ENCODE peak calls at places on chromosome 1, in five cellular contexts. N is GM13976; S is CD4-positive, alpha-beta T cell; W is astrocyte of the spinal cord; R is brain microvascular endothelial cell. Y is an unnamed sample.

GRCh38 chr1:233723387-233723786 is 109.5 kb downstream of the KCNK1 start:
- DNase-seq in N (no peak), S (no peak), W (no peak), R (no peak), Y (no peak)

GRCh38 chr1:58968360-58968952 is 184.6 kb upstream of the JUN start:
- DNase-seq in N (peak; percentile 49), S (peak; percentile 13), W (peak; percentile 55), R (no peak), Y (no peak)

GRCh38 chr1:234887026-234887910 is 241.4 kb downstream of the TOMM20 start:
- DNase-seq in N (no peak), S (no peak), W (no peak), R (peak; percentile 40), Y (peak; percentile 17)

GRCh38 chr1:174413632-174414031 is 34.1 kb upstream of the GPR52 start:
- DNase-seq in N (no peak), S (no peak), W (no peak), R (no peak), Y (no peak)

GRCh38 chr1:2090216-2090890 is 40.1 kb downstream of the PRKCZ start:
- DNase-seq in N (no peak), S (no peak), W (no peak), R (no peak), Y (no peak)

GRCh38 chr1:37123266-37123665 is 89.0 kb upstream of the GRIK3 start:
- DNase-seq in N (no peak), S (no peak), W (no peak), R (no peak), Y (no peak)

GRCh38 chr1:194833111-194833510 is 1646.7 kb upstream of the B3GALT2 start:
- DNase-seq in N (no peak), S (no peak), W (no peak), R (no peak), Y (no peak)

GRCh38 chr1:101190441-101190840 is 46.4 kb upstream of the S1PR1 start:
- DNase-seq in N (no peak), S (no peak), W (peak; percentile 25), R (no peak), Y (peak; percentile 46)

GRCh38 chr1:1980467-1981141 is 23.0 kb downstream of the CFAP74 start:
- DNase-seq in N (no peak), S (no peak), W (no peak), R (no peak), Y (no peak)

GRCh38 chr1:151840421-151840820 is 801 bp upstream of the C2CD4D start:
- DNase-seq in N (no peak), S (no peak), W (no peak), R (no peak), Y (no peak)

GRCh38 chr1:116182019-116182714 is 71.0 kb downstream of the MAB21L3 start:
- DNase-seq in N (no peak), S (no peak), W (no peak), R (no peak), Y (no peak)

GRCh38 chr1:85134583-85135455 is 66.0 kb downstream of the SYDE2 start:
- DNase-seq in N (no peak), S (no peak), W (peak; percentile 18), R (no peak), Y (peak; percentile 71)

GRCh38 chr1:22108343-22109135 is 34.4 kb downstream of the WNT4 start:
- DNase-seq in N (no peak), S (no peak), W (peak; percentile 38), R (no peak), Y (no peak)

GRCh38 chr1:2968471-2968881 is 52.8 kb upstream of the ACTRT2 start:
- DNase-seq in N (no peak), S (no peak), W (no peak), R (no peak), Y (no peak)

GRCh38 chr1:117606608-117607261 is 887 bp downstream of the TENT5C start:
- DNase-seq in N (no peak), S (peak; percentile 49), W (peak; percentile 31), R (no peak), Y (peak; percentile 3)

GRCh38 chr1:227788279-227789041 is 27.0 kb upstream of the PRSS38 start:
- DNase-seq in N (peak; percentile 84), S (no peak), W (peak; percentile 20), R (no peak), Y (peak; percentile 37)

GRCh38 chr1:161019767-161020572 is 982 bp downstream of the F11R start:
- DNase-seq in N (peak; percentile 40), S (no peak), W (no peak), R (no peak), Y (no peak)

GRCh38 chr1:231866392-231867331 is 240.1 kb downstream of the DISC1 start:
- DNase-seq in N (peak; percentile 51), S (peak; percentile 39), W (peak; percentile 61), R (peak; percentile 41), Y (peak; percentile 27)

GRCh38 chr1:179228783-179229213 is 679 bp downstream of the ABL2 start:
- DNase-seq in N (no peak), S (peak; percentile 2), W (peak; percentile 15), R (no peak), Y (no peak)

GRCh38 chr1:94688646-94689045 is 131.5 kb upstream of the SLC44A3 start:
- DNase-seq in N (no peak), S (no peak), W (no peak), R (no peak), Y (no peak)

GRCh38 chr1:17903386-17903785 is 148.3 kb downstream of the ACTL8 start:
- DNase-seq in N (no peak), S (no peak), W (no peak), R (no peak), Y (no peak)

GRCh38 chr1:178614286-178614685 is 101.4 kb downstream of the TEX35 start:
- DNase-seq in N (no peak), S (no peak), W (no peak), R (no peak), Y (no peak)

GRCh38 chr1:35707253-35708178 is 11.2 kb downstream of the C1orf216 start:
- DNase-seq in N (peak; percentile 77), S (no peak), W (no peak), R (no peak), Y (no peak)

GRCh38 chr1:32215629-32216505 is 6.3 kb downstream of the TMEM234 start:
- DNase-seq in N (peak; percentile 73), S (peak; percentile 39), W (peak; percentile 56), R (peak; percentile 53), Y (peak; percentile 49)

GRCh38 chr1:11944358-11944981 is 10.0 kb downstream of the PLOD1 start:
- DNase-seq in N (no peak), S (no peak), W (no peak), R (no peak), Y (no peak)

DNA sequence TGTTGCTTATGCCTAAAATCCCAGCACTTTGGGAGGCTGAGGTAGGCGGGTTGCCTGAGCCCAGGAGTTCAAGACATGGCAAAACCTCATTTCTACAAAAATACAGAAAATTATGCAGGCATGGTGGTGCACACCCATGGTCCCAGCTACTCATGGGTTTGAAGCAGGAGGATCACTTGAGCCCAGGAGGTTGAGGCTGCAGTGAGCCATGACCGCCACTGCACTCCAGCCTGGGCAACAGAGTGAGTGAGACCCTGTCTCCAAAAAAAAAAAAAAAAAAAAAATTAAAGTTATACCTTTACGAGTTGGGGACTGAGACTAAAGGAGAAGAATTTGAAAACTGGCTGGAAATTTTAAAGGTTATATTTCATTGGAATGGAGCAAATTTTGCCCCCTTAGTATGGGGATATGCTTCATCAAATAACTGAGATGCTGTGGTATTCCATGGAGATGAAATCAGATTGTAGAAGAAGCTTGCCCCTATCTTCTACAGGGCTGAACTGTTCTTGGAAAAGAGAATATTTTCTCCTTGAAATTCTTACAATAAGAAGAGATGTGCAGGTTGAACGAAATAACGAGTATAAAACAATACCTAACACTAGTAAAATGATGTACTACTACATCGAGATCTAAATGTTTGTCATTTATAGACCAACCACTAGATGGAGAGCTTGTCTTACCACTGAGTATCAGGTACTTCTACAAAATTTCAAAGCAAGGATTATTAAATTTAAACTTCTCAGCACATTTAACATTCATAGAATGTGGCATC is 34.9 kb upstream of the SCYL3 start:
- DNase-seq in N (no peak), S (no peak), W (peak; percentile 70), R (no peak), Y (peak; percentile 66)
- TF ChIP-seq CTCF in N (peak; percentile 72), S (peak; percentile 86), W (peak; percentile 45), R (peak; percentile 49), Y (peak; percentile 91)

GRCh38 chr1:199549424-199549823 is 478.1 kb upstream of the NR5A2 start:
- DNase-seq in N (no peak), S (no peak), W (peak; percentile 32), R (peak; percentile 14), Y (no peak)

GRCh38 chr1:199546323-199546722 is 481.2 kb upstream of the NR5A2 start:
- DNase-seq in N (no peak), S (no peak), W (peak; percentile 3), R (peak; percentile 14), Y (peak; percentile 51)

GRCh38 chr1:199550384-199551067 is 477.0 kb upstream of the NR5A2 start:
- DNase-seq in N (no peak), S (no peak), W (peak; percentile 61), R (peak; percentile 28), Y (no peak)

GRCh38 chr1:199545780-199546179 is 481.7 kb upstream of the NR5A2 start:
- DNase-seq in N (no peak), S (no peak), W (no peak), R (no peak), Y (peak; percentile 8)
- TF ChIP-seq CTCF in N (no peak), S (no peak), W (peak; percentile 28), R (peak; percentile 45), Y (peak; percentile 60)

DNA sequence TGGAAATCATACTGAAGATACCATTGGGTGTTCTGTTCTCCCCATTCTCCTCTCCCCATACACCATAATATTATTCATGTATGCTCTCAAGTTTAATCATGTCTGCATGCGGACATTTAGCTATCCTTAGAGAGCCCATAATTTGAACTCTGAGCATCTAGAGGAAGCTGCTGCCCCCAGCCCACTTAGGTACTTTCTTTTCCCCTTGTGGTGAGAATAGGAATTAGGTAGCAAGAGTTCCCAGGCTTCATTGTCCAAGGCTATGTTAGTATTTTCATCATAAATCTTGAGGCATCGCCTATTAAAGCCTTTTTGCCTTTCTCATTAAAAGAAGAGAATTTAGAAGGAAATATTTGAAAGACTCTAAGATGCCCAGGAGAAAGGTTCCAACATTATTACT is 96.3 kb downstream of the ROR1 start:
- DNase-seq in N (no peak), S (no peak), W (no peak), R (no peak), Y (no peak)
- TF ChIP-seq CTCF in N (no peak), S (no peak), W (no peak), R (peak; percentile 19), Y (no peak)

GRCh38 chr1:110245876-110246620 is 35.9 kb downstream of the KCNC4 start:
- DNase-seq in N (no peak), S (no peak), W (no peak), R (no peak), Y (no peak)

GRCh38 chr1:110250749-110251148 is 40.6 kb downstream of the KCNC4 start:
- DNase-seq in N (no peak), S (no peak), W (no peak), R (no peak), Y (no peak)

GRCh38 chr1:110249256-110249655 is 39.1 kb downstream of the KCNC4 start:
- DNase-seq in N (no peak), S (no peak), W (no peak), R (no peak), Y (no peak)

GRCh38 chr1:110250018-110250417 is 39.9 kb downstream of the KCNC4 start:
- DNase-seq in N (no peak), S (no peak), W (no peak), R (no peak), Y (no peak)

DNA sequence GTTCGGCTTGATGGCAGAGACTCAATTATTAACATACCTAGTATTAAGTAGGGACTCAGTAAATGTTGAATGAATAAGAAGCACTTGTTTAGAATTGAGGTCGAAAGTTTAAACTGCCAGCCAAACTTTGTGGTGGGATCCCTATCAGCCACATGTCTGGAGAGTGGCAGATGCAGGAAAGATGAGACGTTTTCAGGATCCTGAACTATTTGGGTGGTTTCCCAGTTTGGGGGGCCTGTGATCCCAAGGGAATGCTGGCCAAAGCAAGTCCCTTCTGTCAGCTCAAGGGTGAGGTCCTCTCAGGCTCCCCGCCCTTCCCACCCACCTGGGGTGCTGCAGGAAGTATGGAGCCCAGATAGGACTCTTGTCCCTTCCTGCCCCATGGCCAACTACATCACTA is 38.6 kb downstream of the KCNC4 start:
- DNase-seq in N (no peak), S (no peak), W (no peak), R (no peak), Y (no peak)
- TF ChIP-seq CTCF in N (no peak), S (no peak), W (no peak), R (no peak), Y (no peak)

Y was measured in HFFc6.